ENCODE peak calls at places on chromosomes 11 and 22, in nine cellular contexts. I, N, C, R, F, W, O, Y and X are unnamed samples.

GRCh38 chr11:3674189-3674588 is 3.0 kb upstream of the CHRNA10 start:
- DNase-seq in F (peak; percentile 81), N (no peak), W (no peak), R (no peak), O (peak; percentile 53), Y (no peak), I (no peak), C (no peak), X (peak; percentile 3)

GRCh38 chr22:41339823-41340222 is 38.5 kb downstream of the ZC3H7B start:
- DNase-seq in F (no peak), W (no peak), Y (no peak), N (no peak), I (no peak), C (no peak), R (no peak), O (no peak), X (no peak)

GRCh38 chr22:42925598-42925997 is 68.5 kb upstream of the ARFGAP3 start:
- DNase-seq in N (no peak), I (no peak), W (no peak), O (no peak), F (no peak), C (no peak), Y (no peak), R (no peak), X (no peak)

GRCh38 chr11:128422576-128423370 is 164.6 kb downstream of the ETS1 start:
- DNase-seq in R (peak; percentile 71), Y (no peak), I (no peak), O (no peak), F (no peak), N (peak; percentile 86), C (no peak), W (peak; percentile 79), X (no peak)

GRCh38 chr11:72422414-72422813 is 11.9 kb downstream of the CLPB start:
- DNase-seq in F (no peak), W (no peak), I (no peak), O (peak; percentile 17), Y (no peak), C (peak; percentile 32), N (no peak), R (no peak), X (no peak)

GRCh38 chr11:70078095-70078795 is at the start of gene ANO1:
- DNase-seq in R (no peak), W (no peak), N (no peak), Y (no peak), F (no peak), I (no peak), C (no peak), O (peak; percentile 27), X (no peak)

GRCh38 chr22:40651057-40651456 is 14.5 kb upstream of the MRTFA start:
- DNase-seq in Y (no peak), I (no peak), O (no peak), W (no peak), F (no peak), R (no peak), C (no peak), N (no peak), X (no peak)

GRCh38 chr11:77879218-77879617 is 58.3 kb downstream of the AAMDC start:
- DNase-seq in C (no peak), Y (peak; percentile 32), I (no peak), N (no peak), R (no peak), W (no peak), F (no peak), O (peak; percentile 13), X (peak; percentile 41)

GRCh38 chr22:36311386-36312085 is 58.6 kb downstream of the APOL1 start:
- DNase-seq in N (no peak), C (no peak), Y (no peak), R (no peak), O (peak; percentile 54), F (peak; percentile 78), I (no peak), W (no peak), X (no peak)

GRCh38 chr11:48107188-48107704 is 109.4 kb upstream of the OR4B1 start:
- DNase-seq in F (peak; percentile 72), R (no peak), N (peak; percentile 43), W (no peak), Y (no peak), C (no peak), O (peak; percentile 68), I (no peak), X (no peak)

GRCh38 chr11:100740440-100740839 is 53.4 kb downstream of the ARHGAP42 start:
- DNase-seq in Y (no peak), F (no peak), W (no peak), I (no peak), O (peak; percentile 48), R (no peak), N (no peak), C (no peak), X (no peak)

GRCh38 chr11:3230636-3231549 is 1.3 kb downstream of the MRGPRE start:
- DNase-seq in Y (no peak), W (no peak), N (no peak), I (no peak), F (no peak), C (no peak), R (no peak), O (no peak), X (no peak)

GRCh38 chr22:31995046-31995445 is 48.0 kb upstream of the SLC5A1 start:
- DNase-seq in W (no peak), C (no peak), F (no peak), I (no peak), N (no peak), O (no peak), R (no peak), Y (no peak), X (no peak)

GRCh38 chr11:120800206-120800605 is 223.7 kb upstream of the TBCEL start:
- DNase-seq in C (no peak), O (no peak), W (no peak), N (no peak), I (no peak), Y (no peak), F (no peak), R (no peak), X (no peak)

GRCh38 chr11:35980646-35981402 is 37.0 kb downstream of the LDLRAD3 start:
- DNase-seq in C (no peak), I (no peak), F (no peak), R (no peak), N (no peak), Y (no peak), W (no peak), O (peak; percentile 24), X (peak; percentile 52)

GRCh38 chr22:19118601-19118880 is 3.7 kb downstream of the DGCR2 start:
- DNase-seq in O (no peak), R (no peak), W (no peak), Y (no peak), C (no peak), I (no peak), N (no peak), F (no peak), X (no peak)

GRCh38 chr11:111571829-111572501 is 30.3 kb upstream of the SIK2 start:
- DNase-seq in I (no peak), Y (no peak), O (no peak), W (no peak), N (no peak), F (peak; percentile 39), R (no peak), C (no peak), X (no peak)

GRCh38 chr22:32803020-32803758 is 1.7 kb downstream of the TIMP3 start:
- DNase-seq in W (no peak), N (no peak), F (no peak), O (peak; percentile 45), R (no peak), C (no peak), I (no peak), Y (no peak), X (no peak)

GRCh38 chr11:134950692-134951304 is 538.8 kb upstream of the B3GAT1 start:
- DNase-seq in O (peak; percentile 82), W (no peak), N (no peak), R (no peak), C (no peak), Y (no peak), I (no peak), F (peak; percentile 35), X (no peak)

GRCh38 chr11:121024989-121025388 is 1.1 kb downstream of the TBCEL start:
- DNase-seq in I (no peak), F (peak; percentile 9), Y (no peak), C (no peak), W (no peak), O (peak; percentile 30), N (no peak), R (no peak), X (no peak)